ENCODE peak calls at places on chromosomes 12 and 14, in five cellular contexts. V is K562, I is SK-N-SH, D is HepG2, Y is HCT116. X is an unnamed sample.

GRCh38 chr12:111105294-111105693 is 184.9 kb upstream of the MYL2 start:
- DNase-seq in D (no peak), I (no peak), Y (no peak), V (no peak), X (no peak)

GRCh38 chr12:14256555-14257169 is 108.8 kb upstream of the ATF7IP start:
- DNase-seq in V (peak), Y (peak), I (peak), D (peak), X (no peak)

GRCh38 chr12:111389635-111390034 is 16.1 kb upstream of the SH2B3 start:
- DNase-seq in I (no peak), Y (no peak), V (no peak), D (no peak), X (no peak)

GRCh38 chr14:26897186-26897585 is 299.4 kb upstream of the NOVA1 start:
- DNase-seq in V (no peak), I (no peak), Y (no peak), D (no peak), X (no peak)

GRCh38 chr12:79674629-79675028 is 16.1 kb downstream of the PAWR start:
- DNase-seq in V (no peak), D (no peak), I (no peak), Y (no peak), X (no peak)

GRCh38 chr14:91897121-91897701 is 29.9 kb upstream of the TC2N start:
- DNase-seq in D (no peak), I (no peak), V (no peak), Y (no peak), X (no peak)

GRCh38 chr14:26008290-26008689 is 589.5 kb downstream of the NOVA1 start:
- DNase-seq in D (no peak), Y (no peak), V (no peak), I (peak), X (no peak)

GRCh38 chr12:10558291-10558690 is 52.6 kb downstream of the EIF2S3B start:
- DNase-seq in V (no peak), I (no peak), Y (no peak), D (no peak), X (no peak)

GRCh38 chr12:90909069-90909676 is 45.8 kb downstream of the CCER1 start:
- DNase-seq in V (peak), I (peak), D (peak), Y (peak), X (no peak)

GRCh38 chr14:55451398-55451797 is 11.0 kb upstream of the TBPL2 start:
- DNase-seq in I (no peak), V (no peak), Y (no peak), D (no peak), X (no peak)

GRCh38 chr14:77314539-77314938 is 6.1 kb downstream of the POMT2 start:
- DNase-seq in V (no peak), Y (no peak), D (no peak), I (no peak), X (no peak)

GRCh38 chr12:126042286-126042685 is 977.1 kb downstream of the AACS start:
- DNase-seq in I (no peak), D (no peak), Y (no peak), V (no peak), X (no peak)

GRCh38 chr12:57687862-57688261 is 6.1 kb upstream of the OS9 start:
- DNase-seq in V (no peak), Y (no peak), I (no peak), D (no peak), X (no peak)

GRCh38 chr14:84622357-84622756 is 907.6 kb upstream of the FLRT2 start:
- DNase-seq in I (no peak), Y (no peak), V (no peak), D (no peak), X (no peak)

GRCh38 chr14:74204481-74204880 is 34.8 kb upstream of the VSX2 start:
- DNase-seq in I (no peak), Y (no peak), V (no peak), D (no peak), X (no peak)

GRCh38 chr14:60618200-60618599 is 31.1 kb downstream of the SIX1 start:
- DNase-seq in V (no peak), D (peak), I (no peak), Y (no peak), X (no peak)

GRCh38 chr12:38161123-38162000 is 155.2 kb upstream of the ALG10B start:
- DNase-seq in I (no peak), Y (no peak), D (no peak), V (no peak), X (no peak)

GRCh38 chr12:46794593-46795190 is 31.1 kb downstream of the SLC38A4 start:
- DNase-seq in Y (no peak), V (no peak), D (no peak), I (no peak), X (peak)

GRCh38 chr12:52020539-52021336 is 14.0 kb downstream of the TAMALIN start:
- DNase-seq in D (peak), V (peak), I (peak), Y (no peak), X (no peak)

GRCh38 chr14:100860556-100861187 is 34.8 kb downstream of the MEG3 start:
- DNase-seq in Y (no peak), I (no peak), D (no peak), V (no peak), X (no peak)

GRCh38 chr14:61152851-61153364 is 128.2 kb downstream of the TMEM30B start:
- DNase-seq in Y (no peak), I (no peak), D (peak), V (no peak), X (no peak)

GRCh38 chr14:101408077-101408831 is 153.0 kb upstream of the DIO3 start:
- DNase-seq in Y (no peak), D (no peak), V (no peak), I (no peak), X (no peak)

GRCh38 chr12:28966049-28966778 is 182.9 kb upstream of the FAR2 start:
- DNase-seq in Y (no peak), D (no peak), I (no peak), V (no peak), X (no peak)

GRCh38 chr12:29732211-29732992 is 51.3 kb downstream of the TMTC1 start:
- DNase-seq in I (peak), Y (no peak), V (no peak), D (no peak), X (no peak)

GRCh38 chr14:77301103-77301502 is 19.6 kb downstream of the POMT2 start:
- DNase-seq in D (peak), Y (peak), V (peak), I (peak), X (no peak)

GRCh38 chr12:117034249-117034648 is 65.0 kb downstream of the TESC start:
- DNase-seq in V (no peak), D (no peak), Y (no peak), I (no peak), X (no peak)

GRCh38 chr12:124835652-124836410 is 27.8 kb downstream of the SCARB1 start:
- DNase-seq in Y (no peak), V (no peak), D (no peak), I (no peak), X (no peak)

GRCh38 chr14:62776300-62776699 is 269.0 kb downstream of the KCNH5 start:
- DNase-seq in V (no peak), D (no peak), Y (no peak), I (no peak), X (no peak)

GRCh38 chr12:51238510-51239334 is at the start of gene DAZAP2:
- DNase-seq in I (peak), D (peak), Y (peak), V (peak), X (peak)

GRCh38 chr14:60642270-60642789 is 6.9 kb downstream of the SIX1 start:
- DNase-seq in D (no peak), V (no peak), I (peak), Y (no peak), X (no peak)

GRCh38 chr12:124646385-124647230 is 79.2 kb upstream of the NCOR2 start:
- DNase-seq in I (no peak), V (no peak), Y (no peak), D (no peak), X (peak)

GRCh38 chr12:75892779-75893408 is 138.7 kb downstream of the PHLDA1 start:
- DNase-seq in D (no peak), I (no peak), Y (no peak), V (peak), X (no peak)
- TF ChIP-seq ZBTB33 in D (no peak), I (no peak), Y (no peak), V (peak), X (no peak)

DNA sequence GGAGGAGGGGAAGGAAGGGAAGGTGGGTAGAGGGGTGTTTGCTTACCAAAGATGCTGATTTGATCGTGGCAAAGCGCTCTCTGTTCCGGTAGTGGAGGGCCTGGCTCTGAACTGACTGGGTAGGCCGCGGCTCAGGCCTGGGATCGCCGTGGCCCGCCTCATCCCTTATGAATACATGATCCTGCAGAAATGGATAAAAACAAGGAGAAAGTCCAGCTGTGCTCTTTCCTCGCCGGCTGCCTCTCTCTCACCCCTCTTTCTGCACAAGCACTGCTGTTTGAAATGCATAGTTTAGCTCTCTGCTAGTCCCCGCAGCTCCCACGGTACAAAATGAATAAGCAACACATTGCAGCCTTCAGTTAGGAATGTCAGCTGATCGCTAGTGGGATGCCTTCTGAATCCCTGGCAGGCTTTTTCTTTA is 53.8 kb downstream of the PEBP1 start:
- DNase-seq in D (no peak), Y (no peak), V (no peak), I (peak), X (no peak)
- TF ChIP-seq ZBTB33 in D (no peak), Y (no peak), V (no peak), I (no peak), X (no peak)

GRCh38 chr12:64624035-64624434 is 13.7 kb downstream of the RASSF3 start:
- DNase-seq in Y (no peak), D (no peak), V (no peak), I (no peak), X (no peak)

GRCh38 chr12:64631197-64631596 is 20.9 kb downstream of the RASSF3 start:
- DNase-seq in V (no peak), Y (no peak), I (no peak), D (no peak), X (no peak)

GRCh38 chr12:64627781-64628180 is 17.5 kb downstream of the RASSF3 start:
- DNase-seq in D (no peak), Y (no peak), I (no peak), V (no peak), X (no peak)

GRCh38 chr12:64621257-64621942 is 11.1 kb downstream of the RASSF3 start:
- DNase-seq in I (no peak), V (no peak), D (no peak), Y (no peak), X (peak)

GRCh38 chr12:64625243-64626077 is 15.2 kb downstream of the RASSF3 start:
- DNase-seq in V (peak), D (peak), I (peak), Y (peak), X (peak)
- TF ChIP-seq ZBTB33 in V (no peak), D (no peak), I (no peak), Y (no peak), X (no peak)

GRCh38 chr12:63090716-63091115 is 60.3 kb downstream of the AVPR1A start:
- DNase-seq in I (no peak), Y (no peak), V (no peak), D (no peak), X (no peak)

GRCh38 chr12:63098851-63099250 is 52.1 kb downstream of the AVPR1A start:
- DNase-seq in V (peak), I (no peak), D (peak), Y (no peak), X (no peak)

GRCh38 chr12:63095369-63095967 is 55.5 kb downstream of the AVPR1A start:
- DNase-seq in I (no peak), D (peak), Y (no peak), V (no peak), X (no peak)

GRCh38 chr12:63093711-63094110 is 57.3 kb downstream of the AVPR1A start:
- DNase-seq in V (no peak), Y (no peak), I (no peak), D (no peak), X (no peak)

DNA sequence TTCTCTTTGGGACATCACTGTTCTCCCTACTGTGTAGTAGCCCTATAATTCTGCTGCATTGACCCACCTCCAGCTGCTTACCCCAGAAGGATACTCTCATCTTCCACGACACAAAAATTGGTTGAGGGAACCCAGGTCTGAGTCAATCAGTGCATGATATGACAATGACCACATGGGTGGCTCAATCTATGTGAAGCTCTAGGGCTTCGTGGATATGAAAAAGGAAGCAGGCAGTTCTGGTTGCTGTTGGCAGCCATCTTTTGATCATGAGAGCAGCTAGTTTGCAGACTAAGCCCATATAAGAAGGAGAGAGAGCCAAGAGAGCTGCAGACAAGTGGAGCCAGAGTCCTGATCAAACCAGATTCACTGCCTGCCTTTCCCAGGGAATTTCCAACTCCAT is 57.9 kb downstream of the AVPR1A start:
- DNase-seq in V (no peak), Y (no peak), D (no peak), I (no peak), X (no peak)
- TF ChIP-seq ZBTB33 in V (no peak), Y (no peak), D (no peak), I (no peak), X (no peak)

GRCh38 chr14:89924224-89924623 is 30.3 kb downstream of the EFCAB11 start:
- DNase-seq in I (no peak), V (no peak), Y (no peak), D (no peak), X (no peak)
- TF ChIP-seq ZBTB33 in I (no peak), V (no peak), Y (no peak), D (no peak), X (no peak)

GRCh38 chr12:74426091-74426490 is 111.5 kb upstream of the ATXN7L3B start:
- DNase-seq in D (no peak), V (no peak), I (no peak), Y (no peak), X (no peak)

GRCh38 chr12:74429535-74429934 is 108.1 kb upstream of the ATXN7L3B start:
- DNase-seq in I (no peak), V (no peak), Y (no peak), D (no peak), X (no peak)

DNA sequence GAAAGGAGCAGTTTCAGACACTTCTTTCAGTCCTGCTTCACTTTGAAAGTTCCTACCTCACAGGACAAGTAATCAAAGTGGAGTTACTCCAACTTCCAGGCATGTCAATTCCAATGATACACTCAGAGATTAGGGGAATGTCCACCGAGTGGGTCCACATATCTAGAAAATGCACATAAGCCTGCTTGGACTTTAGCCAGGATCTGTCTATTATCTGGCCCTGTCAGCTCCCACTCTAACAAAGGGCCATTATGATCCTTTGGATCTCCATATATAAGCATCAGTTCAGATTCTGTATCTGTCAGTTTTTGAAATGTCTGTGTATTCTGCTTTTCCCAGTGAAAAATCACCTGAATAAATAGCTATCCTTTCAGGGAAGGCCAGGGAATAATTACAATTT is 112.9 kb upstream of the ATXN7L3B start:
- DNase-seq in I (no peak), V (no peak), Y (no peak), D (peak), X (no peak)
- TF ChIP-seq ZBTB33 in I (no peak), V (no peak), Y (no peak), D (no peak), X (no peak)

GRCh38 chr12:131573631-131574396 is 137.1 kb upstream of the SFSWAP start:
- DNase-seq in Y (no peak), V (no peak), D (no peak), I (peak), X (no peak)

GRCh38 chr12:131570596-131570995 is 140.3 kb upstream of the SFSWAP start:
- DNase-seq in I (no peak), D (no peak), Y (no peak), V (no peak), X (no peak)

GRCh38 chr12:131574397-131574775 is 136.5 kb upstream of the SFSWAP start:
- DNase-seq in I (peak), Y (no peak), V (no peak), D (no peak), X (no peak)

GRCh38 chr12:131571827-131572226 is 139.1 kb upstream of the SFSWAP start:
- DNase-seq in D (no peak), Y (no peak), V (peak), I (no peak), X (no peak)

GRCh38 chr12:131572626-131573025 is 138.3 kb upstream of the SFSWAP start:
- DNase-seq in V (no peak), Y (no peak), D (no peak), I (no peak), X (no peak)
- TF ChIP-seq ZBTB33 in V (no peak), Y (no peak), D (no peak), I (no peak), X (no peak)

GRCh38 chr12:33794954-33795353 is 227.3 kb upstream of the ALG10 start:
- DNase-seq in D (no peak), Y (no peak), V (no peak), I (no peak), X (no peak)

DNA sequence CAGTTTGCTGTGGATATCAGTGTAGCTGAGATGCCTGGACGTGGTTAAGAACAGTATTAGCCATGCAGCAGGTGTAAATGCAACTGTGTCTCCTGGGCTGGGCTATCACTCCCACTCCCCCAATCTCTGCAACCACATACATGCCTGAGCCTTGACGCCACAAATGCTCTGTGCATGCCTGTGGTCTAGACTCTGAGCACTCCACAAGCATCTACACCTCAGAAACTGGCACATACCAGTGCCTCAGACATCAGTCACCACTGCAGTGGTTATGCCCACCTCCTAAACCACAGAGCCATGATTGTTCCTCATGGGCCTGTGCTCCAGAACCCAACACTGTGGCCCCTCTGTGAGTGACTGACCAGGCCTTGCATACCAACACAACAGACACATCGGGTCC is 226.8 kb upstream of the ALG10 start:
- DNase-seq in D (no peak), I (no peak), V (no peak), Y (no peak), X (no peak)
- TF ChIP-seq ZBTB33 in D (no peak), I (no peak), V (no peak), Y (no peak), X (no peak)

GRCh38 chr14:64628940-64629403 is 75.3 kb upstream of the PLEKHG3 start:
- DNase-seq in Y (no peak), V (no peak), D (no peak), I (peak), X (no peak)
- TF ChIP-seq ZBTB33 in Y (no peak), V (no peak), D (no peak), I (no peak), X (no peak)

DNA sequence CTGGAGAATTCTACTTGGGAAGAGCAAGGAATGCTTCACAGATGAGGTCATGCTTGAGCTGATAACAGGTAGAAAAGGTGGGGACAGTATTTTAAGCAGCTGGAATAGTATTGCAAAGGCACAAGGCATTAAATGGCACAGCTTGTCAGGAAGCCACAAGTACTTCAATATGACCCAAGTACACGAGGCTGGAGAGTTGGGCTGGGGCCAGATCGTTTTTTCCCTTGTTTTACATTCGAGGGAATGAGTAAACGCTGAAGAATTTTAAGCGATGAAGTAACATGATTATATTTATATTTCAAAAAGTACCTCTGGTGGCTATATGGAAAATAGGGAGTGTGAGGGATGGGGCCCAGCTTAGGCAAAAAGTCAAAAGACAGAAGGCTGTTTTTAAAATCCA is 54.9 kb upstream of the ARID2 start:
- DNase-seq in V (no peak), Y (no peak), I (no peak), D (no peak), X (no peak)
- TF ChIP-seq ZBTB33 in V (no peak), Y (no peak), I (no peak), D (no peak), X (no peak)

X was measured in GM12878.